ENCODE peak calls at places on chromosomes 11 and 22, in five cellular contexts. G is H1, I is H9, B is IMR-90, E is trophoblast cell. Y is an unnamed sample.
A peak's percentile ranks its signal among the peaks of the same experiment; 100 is the strongest.

GRCh38 chr22:28142361-28142801 is 223.3 kb upstream of the PITPNB start:
- DNase-seq in G (no peak), I (no peak), B (peak; percentile 85), E (peak; percentile 83), Y (no peak)

GRCh38 chr22:23265389-23265700 is 85.0 kb downstream of the BCR start:
- DNase-seq in G (no peak), I (no peak), B (no peak), E (no peak), Y (no peak)

GRCh38 chr11:57340228-57340627 is 2.1 kb downstream of the P2RX3 start:
- DNase-seq in G (no peak), I (peak; percentile 74), B (no peak), E (peak; percentile 26), Y (no peak)

GRCh38 chr11:128905345-128906184 is 14.4 kb downstream of the KCNJ5 start:
- DNase-seq in G (peak; percentile 80), I (peak; percentile 78), B (peak; percentile 26), E (peak; percentile 64), Y (no peak)

GRCh38 chr22:29479417-29480261 is at the start of gene NEFH:
- DNase-seq in G (peak; percentile 61), I (peak; percentile 47), B (no peak), E (no peak), Y (no peak)

GRCh38 chr11:1628506-1629325 is 859 bp upstream of the KRTAP5-5 start:
- DNase-seq in G (peak; percentile 93), I (peak; percentile 84), B (peak; percentile 9), E (peak; percentile 36), Y (peak; percentile 64)

GRCh38 chr11:68090706-68091105 is 30.5 kb downstream of the CHKA start:
- DNase-seq in G (peak; percentile 24), I (no peak), B (peak; percentile 11), E (no peak), Y (no peak)

GRCh38 chr11:22454461-22454860 is 116.3 kb downstream of the SLC17A6 start:
- DNase-seq in G (no peak), I (no peak), B (peak; percentile 42), E (no peak), Y (no peak)

GRCh38 chr11:14414470-14415461 is 55.8 kb upstream of the RRAS2 start:
- DNase-seq in G (no peak), I (no peak), B (peak; percentile 55), E (no peak), Y (no peak)

GRCh38 chr11:78168539-78169477 is 19.6 kb downstream of the KCTD21 start:
- DNase-seq in G (no peak), I (no peak), B (peak; percentile 88), E (no peak), Y (no peak)

GRCh38 chr11:44955019-44955738 is 4.5 kb upstream of the TP53I11 start:
- DNase-seq in G (no peak), I (no peak), B (peak; percentile 92), E (peak; percentile 54), Y (no peak)

GRCh38 chr11:83600656-83601055 is 314.5 kb upstream of the CCDC90B start:
- DNase-seq in G (no peak), I (no peak), B (no peak), E (peak; percentile 66), Y (no peak)

GRCh38 chr22:27502327-27502726 is 299.2 kb downstream of the MN1 start:
- DNase-seq in G (no peak), I (no peak), B (no peak), E (no peak), Y (no peak)

GRCh38 chr11:118694185-118694584 is 14.7 kb upstream of the TREH start:
- DNase-seq in G (no peak), I (no peak), B (no peak), E (no peak), Y (no peak)

GRCh38 chr11:10108901-10109665 is 184.9 kb downstream of the SBF2 start:
- DNase-seq in G (no peak), I (no peak), B (peak; percentile 40), E (no peak), Y (no peak)

GRCh38 chr11:68370211-68371111 is 58.1 kb downstream of the LRP5 start:
- DNase-seq in G (no peak), I (no peak), B (no peak), E (peak; percentile 74), Y (no peak)

GRCh38 chr11:45435706-45436105 is 149.6 kb upstream of the SYT13 start:
- DNase-seq in G (no peak), I (no peak), B (no peak), E (no peak), Y (no peak)

GRCh38 chr11:102712140-102712539 is 6.6 kb upstream of the MMP27 start:
- DNase-seq in G (no peak), I (no peak), B (no peak), E (no peak), Y (no peak)

GRCh38 chr11:14821031-14821430 is 71.0 kb downstream of the CYP2R1 start:
- DNase-seq in G (no peak), I (no peak), B (no peak), E (no peak), Y (no peak)

GRCh38 chr22:30420401-30421178 is 5.0 kb upstream of the MTFP1 start:
- DNase-seq in G (no peak), I (no peak), B (peak; percentile 90), E (no peak), Y (no peak)

GRCh38 chr11:46075168-46075567 is 46.1 kb downstream of the PHF21A start:
- DNase-seq in G (no peak), I (no peak), B (peak; percentile 84), E (no peak), Y (no peak)

GRCh38 chr11:134046681-134047449 is 22.0 kb upstream of the JAM3 start:
- DNase-seq in G (no peak), I (no peak), B (no peak), E (no peak), Y (no peak)
- H3K27ac ChIP-seq in G (no peak overlapping the region), I (no peak overlapping the region), B (peak overlapping the region; percentile 3), E (no peak overlapping the region), Y (no peak overlapping the region)

GRCh38 chr22:37633082-37633692 is 6.3 kb upstream of the SH3BP1 start:
- DNase-seq in G (no peak), I (no peak), B (no peak), E (no peak), Y (no peak)
- H2BK120ac ChIP-seq in G (no peak overlapping the region), I (no peak overlapping the region), B (peak overlapping the region; percentile 83), E (no peak overlapping the region), Y (no peak overlapping the region)

GRCh38 chr11:131301306-131301705 is 69.1 kb upstream of the NTM start:
- DNase-seq in G (no peak), I (no peak), B (no peak), E (no peak), Y (no peak)

GRCh38 chr11:131302831-131303230 is 67.6 kb upstream of the NTM start:
- DNase-seq in G (no peak), I (no peak), B (no peak), E (no peak), Y (no peak)

GRCh38 chr11:131295986-131296385 is 74.4 kb upstream of the NTM start:
- DNase-seq in G (no peak), I (no peak), B (no peak), E (no peak), Y (no peak)

GRCh38 chr11:131300304-131300703 is 70.1 kb upstream of the NTM start:
- DNase-seq in G (no peak), I (no peak), B (no peak), E (no peak), Y (no peak)

GRCh38 chr11:131297441-131297840 is 73.0 kb upstream of the NTM start:
- DNase-seq in G (no peak), I (no peak), B (no peak), E (no peak), Y (no peak)
- H3K14ac ChIP-seq in G (no peak overlapping the region), I (no peak overlapping the region), B (no peak overlapping the region), E (no peak overlapping the region), Y (no peak overlapping the region)

DNA sequence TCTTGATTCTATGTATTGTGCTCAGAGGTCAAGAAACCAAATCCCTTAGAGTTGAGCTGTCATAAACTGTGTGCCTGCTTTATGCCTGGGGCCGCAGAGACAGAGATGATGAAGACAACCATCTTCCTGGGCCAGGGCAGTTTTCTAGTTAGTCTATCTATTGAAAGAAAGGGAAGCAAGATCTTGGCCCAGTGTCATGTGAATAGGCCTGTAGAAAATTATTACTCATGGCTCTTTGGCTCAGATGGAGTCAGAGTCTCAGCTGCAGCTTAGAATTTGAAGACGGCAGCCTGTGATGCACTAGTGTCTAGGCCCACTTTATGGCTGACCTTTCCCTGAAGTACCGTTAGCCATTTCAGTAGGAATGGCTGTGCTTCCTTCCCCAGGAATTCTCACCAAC is 112.0 kb downstream of the DBX1 start:
- DNase-seq in G (no peak), I (no peak), B (peak; percentile 63), E (peak; percentile 34), Y (no peak)
- H3K27ac ChIP-seq in G (no peak overlapping the region), I (no peak overlapping the region), B (no peak overlapping the region), E (peak overlapping the region; percentile 77), Y (no peak overlapping the region)

Y was measured in neuronal stem cell.